ENCODE peak calls at places on chromosomes 3 and 15, in ten cellular contexts. S is WTC11; E is Calu3; X is fibroblast of villous mesenchyme; D is AML-193; G is stimulated activated CD8-positive, alpha-beta memory T cell treated with anti-CD3 and anti-CD28 coated beads, Interleukin-4, amount 100 ng/mL, for 1 hour; T is GM13977; Q is ovary; R is GM19239; K is kidney glomerular epithelial cell. N is an unnamed sample.

GRCh38 chr3:38457111-38458003 is 3.7 kb downstream of the ACVR2B start:
- DNase-seq in S (no peak), E (no peak), X (no peak), D (no peak), G (no peak), T (peak), Q (no peak), R (no peak), K (no peak), N (no peak)

GRCh38 chr15:30788595-30788994 is 115.1 kb upstream of the FAN1 start:
- DNase-seq in S (no peak), E (no peak), X (no peak), D (no peak), G (no peak), T (no peak), Q (no peak), R (no peak), K (no peak), N (no peak)

GRCh38 chr3:67418539-67419529 is 235.6 kb downstream of the SUCLG2 start:
- DNase-seq in S (no peak), E (no peak), X (no peak), D (no peak), G (no peak), T (no peak), Q (no peak), R (no peak), K (no peak), N (no peak)

GRCh38 chr3:190242147-190242546 is 80.1 kb downstream of the CLDN1 start:
- DNase-seq in S (no peak), E (no peak), X (no peak), D (no peak), G (no peak), T (no peak), Q (no peak), R (no peak), K (no peak), N (no peak)

GRCh38 chr15:67240235-67241131 is 14.0 kb downstream of the AAGAB start:
- DNase-seq in S (no peak), E (peak), X (no peak), D (peak), G (no peak), T (no peak), Q (no peak), R (no peak), K (peak), N (no peak)

GRCh38 chr3:32037932-32038271 is 56.4 kb downstream of the ZNF860 start:
- DNase-seq in S (no peak), E (no peak), X (no peak), D (no peak), G (no peak), T (no peak), Q (no peak), R (no peak), K (no peak), N (no peak)

GRCh38 chr3:45803252-45803935 is 7.1 kb upstream of the SLC6A20 start:
- DNase-seq in S (no peak), E (no peak), X (no peak), D (no peak), G (no peak), T (no peak), Q (no peak), R (no peak), K (no peak), N (no peak)

GRCh38 chr3:133663569-133664313 is 2.0 kb upstream of the TOPBP1 start:
- DNase-seq in S (no peak), E (peak), X (peak), D (peak), G (no peak), T (peak), Q (no peak), R (peak), K (peak), N (no peak)

GRCh38 chr3:141216975-141217374 is 14.7 kb upstream of the PXYLP1 start:
- DNase-seq in S (no peak), E (no peak), X (no peak), D (no peak), G (no peak), T (no peak), Q (no peak), R (no peak), K (no peak), N (no peak)

GRCh38 chr3:179091113-179091512 is 19.5 kb upstream of the ZMAT3 start:
- DNase-seq in S (no peak), E (no peak), X (no peak), D (no peak), G (no peak), T (no peak), Q (no peak), R (no peak), K (no peak), N (no peak)

GRCh38 chr3:42651248-42652091 is 2.0 kb upstream of the ZBTB47 start:
- DNase-seq in S (no peak), E (no peak), X (peak), D (no peak), G (no peak), T (no peak), Q (peak), R (no peak), K (peak), N (peak)

GRCh38 chr3:17330660-17331059 is 411.8 kb downstream of the TBC1D5 start:
- DNase-seq in S (no peak), E (no peak), X (no peak), D (no peak), G (no peak), T (no peak), Q (no peak), R (no peak), K (no peak), N (no peak)

GRCh38 chr3:37272743-37273142 is 98.4 kb upstream of the LRRFIP2 start:
- DNase-seq in S (no peak), E (no peak), X (peak), D (peak), G (no peak), T (no peak), Q (no peak), R (no peak), K (no peak), N (no peak)

GRCh38 chr3:308597-309321 is 112.2 kb downstream of the CHL1 start:
- DNase-seq in S (no peak), E (no peak), X (no peak), D (no peak), G (no peak), T (no peak), Q (no peak), R (no peak), K (no peak), N (no peak)

GRCh38 chr3:120438971-120439370 is 11.8 kb downstream of the FSTL1 start:
- DNase-seq in S (no peak), E (no peak), X (peak), D (no peak), G (no peak), T (no peak), Q (peak), R (no peak), K (peak), N (no peak)

GRCh38 chr15:67411491-67411890 is 109.4 kb upstream of the C15orf61 start:
- DNase-seq in S (no peak), E (no peak), X (no peak), D (no peak), G (no peak), T (no peak), Q (no peak), R (no peak), K (peak), N (no peak)

GRCh38 chr3:22475665-22476064 is 724.7 kb upstream of the ZNF385D start:
- DNase-seq in S (no peak), E (peak), X (no peak), D (no peak), G (no peak), T (no peak), Q (no peak), R (no peak), K (no peak), N (no peak)

N was measured in gastrocnemius medialis.